ENCODE peak calls at places on chromosomes 4 and X, in four cellular contexts. T is fibroblast of pulmonary artery, E is heart left ventricle, O is epithelial cell of esophagus. L is an unnamed sample.

GRCh38 chr4:94623507-94623906 is 134.2 kb upstream of the BMPR1B start:
- DNase-seq in T (no peak), E (no peak), O (no peak), L (no peak)

GRCh38 chr4:38306482-38307071 is 346.4 kb downstream of the PTTG2 start:
- DNase-seq in T (no peak), E (no peak), O (no peak), L (no peak)

GRCh38 chrX:119488749-119489148 is 20.5 kb downstream of the SLC25A5 start:
- DNase-seq in T (peak), E (peak), O (peak), L (no peak)

GRCh38 chr4:83905952-83906351 is 370.0 kb downstream of the GPAT3 start:
- DNase-seq in T (no peak), E (no peak), O (no peak), L (no peak)

GRCh38 chrX:154411981-154412340 is 622 bp downstream of the TAFAZZIN start:
- DNase-seq in T (peak), E (peak), O (peak), L (no peak)

GRCh38 chr4:88575222-88575621 is 17.1 kb upstream of the HERC3 start:
- DNase-seq in T (no peak), E (no peak), O (no peak), L (no peak)

GRCh38 chr4:3406021-3406420 is 35.7 kb upstream of the HGFAC start:
- DNase-seq in T (no peak), E (no peak), O (no peak), L (no peak)

GRCh38 chr4:41181037-41181436 is 33.3 kb downstream of the APBB2 start:
- DNase-seq in T (no peak), E (no peak), O (no peak), L (no peak)

GRCh38 chr4:133997440-133997839 is 204.1 kb downstream of the PABPC4L start:
- DNase-seq in T (peak), E (no peak), O (no peak), L (no peak)

GRCh38 chrX:45771114-45771513 is 570.4 kb upstream of the DIPK2B start:
- DNase-seq in T (peak), E (no peak), O (peak), L (peak)

GRCh38 chrX:38236901-38237615 is 16.4 kb upstream of the SRPX start:
- DNase-seq in T (no peak), E (no peak), O (no peak), L (no peak)

DNA sequence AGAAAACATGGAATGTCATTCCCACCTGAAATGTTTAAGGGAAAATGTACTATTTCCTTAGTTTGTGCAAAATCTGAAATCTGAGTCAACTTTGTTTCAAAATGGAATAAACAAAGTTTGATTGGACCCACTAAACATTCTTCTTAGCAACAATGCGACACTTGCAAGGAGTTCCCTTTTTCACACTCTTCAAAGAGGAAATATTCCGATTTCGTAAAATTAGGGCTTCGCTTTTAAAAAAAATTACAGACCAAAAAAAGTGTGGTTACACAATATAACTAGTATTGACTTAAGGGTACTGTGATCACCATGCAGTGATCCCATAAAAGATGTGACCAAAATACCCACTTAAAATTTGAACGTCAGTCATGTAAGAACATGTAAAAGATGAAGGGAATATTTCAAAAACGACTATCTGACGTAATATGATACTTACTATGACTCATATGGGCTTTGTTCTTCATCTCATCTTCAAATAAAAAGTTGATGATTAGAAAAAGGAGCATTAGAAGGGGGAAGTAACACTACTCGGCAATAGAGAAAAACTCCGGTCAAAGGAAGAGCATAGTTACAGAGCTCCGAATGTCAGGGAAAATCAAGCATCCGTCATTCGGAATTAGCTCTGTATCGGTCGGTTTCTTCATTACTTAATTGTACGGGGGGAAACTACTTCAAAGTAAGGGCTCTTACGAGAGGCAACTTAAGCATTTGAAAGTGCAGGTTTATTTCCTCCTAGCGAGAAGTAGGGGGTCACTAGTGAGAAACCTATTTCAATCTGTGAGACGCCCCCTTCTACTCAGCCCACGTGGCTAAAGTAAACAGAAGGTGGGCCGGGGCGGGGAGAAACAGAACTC is 1.4 kb upstream of the TET2 start:
- DNase-seq in T (no peak), E (no peak), O (peak), L (peak)
- H3K4me3 ChIP-seq in T (peak), E (peak), O (peak), L (peak)

GRCh38 chrX:49188468-49189076 is 2.4 kb upstream of the PRICKLE3 start:
- DNase-seq in T (no peak), E (no peak), O (no peak), L (no peak)

GRCh38 chrX:49192722-49193328 is 6.7 kb upstream of the PRICKLE3 start:
- DNase-seq in T (peak), E (no peak), O (peak), L (peak)

GRCh38 chrX:49190783-49191032 is 4.5 kb upstream of the PRICKLE3 start:
- DNase-seq in T (no peak), E (no peak), O (no peak), L (no peak)

GRCh38 chrX:49193542-49193964 is 6.4 kb downstream of the SYP start:
- DNase-seq in T (peak), E (no peak), O (no peak), L (no peak)

DNA sequence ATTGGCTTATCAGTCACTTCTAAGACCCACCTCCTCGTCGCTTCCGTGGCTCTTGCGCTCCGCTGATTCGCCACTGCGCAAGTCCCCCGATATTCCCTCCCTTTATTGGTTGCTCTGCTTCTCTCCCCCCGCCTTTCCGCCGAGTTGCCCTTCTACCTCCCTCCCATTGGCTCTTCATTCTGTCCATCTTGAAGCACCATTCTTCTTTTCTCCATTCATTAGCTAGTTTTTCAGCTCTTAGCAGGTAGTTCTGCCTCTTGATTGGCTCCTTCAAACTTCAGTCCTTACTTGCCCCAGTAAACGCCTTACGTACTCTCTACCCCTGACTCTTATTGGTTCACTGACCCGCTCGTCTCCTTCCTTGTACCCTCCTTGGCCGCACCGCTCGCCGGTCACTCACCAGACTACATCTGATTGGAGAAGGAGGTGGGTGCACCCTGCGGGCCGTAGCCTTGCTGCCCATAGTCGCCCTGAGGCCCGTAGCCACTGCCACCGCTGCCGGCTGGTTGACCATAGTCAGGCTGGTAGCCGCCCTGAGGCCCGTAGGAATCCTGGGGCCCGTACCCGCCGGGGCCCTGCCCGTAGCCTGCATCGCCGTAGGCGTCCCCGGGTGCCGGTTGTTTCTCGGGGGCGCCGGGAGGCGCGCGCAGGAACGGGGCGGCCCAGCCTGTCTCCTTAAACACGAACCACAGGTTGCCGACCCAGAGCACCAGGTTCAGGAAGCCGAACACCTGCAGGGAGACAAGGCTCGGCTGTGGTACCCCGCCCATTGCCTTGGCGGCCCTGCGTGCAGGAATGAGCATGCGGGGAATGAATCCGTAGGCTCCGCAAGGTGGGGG is 5.1 kb upstream of the PRICKLE3 start:
- DNase-seq in T (peak), E (peak), O (peak), L (peak)
- H3K4me3 ChIP-seq in T (peak), E (peak), O (peak), L (peak)

DNA sequence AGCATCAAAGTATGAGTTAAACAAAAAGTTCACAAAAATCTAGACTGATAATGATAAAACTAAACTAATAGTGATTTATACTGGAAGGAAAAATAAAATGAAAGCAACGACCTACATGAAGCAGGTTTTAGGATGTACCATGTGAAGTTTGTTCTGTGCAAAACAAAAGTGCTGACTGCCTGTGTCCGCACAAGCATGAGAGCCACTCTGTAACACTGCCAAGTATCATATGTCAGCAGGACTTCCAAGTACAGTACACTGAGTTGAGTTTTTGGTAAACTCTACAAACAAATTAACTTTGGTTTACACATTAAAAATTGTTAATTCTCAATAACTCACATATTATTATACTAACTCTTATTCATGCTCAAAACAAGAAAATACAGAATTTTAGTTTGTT is 459.0 kb downstream of the PDGFC start:
- DNase-seq in T (peak), E (no peak), O (peak), L (peak)
- H3K4me3 ChIP-seq in T (no peak), E (no peak), O (no peak), L (no peak)

DNA sequence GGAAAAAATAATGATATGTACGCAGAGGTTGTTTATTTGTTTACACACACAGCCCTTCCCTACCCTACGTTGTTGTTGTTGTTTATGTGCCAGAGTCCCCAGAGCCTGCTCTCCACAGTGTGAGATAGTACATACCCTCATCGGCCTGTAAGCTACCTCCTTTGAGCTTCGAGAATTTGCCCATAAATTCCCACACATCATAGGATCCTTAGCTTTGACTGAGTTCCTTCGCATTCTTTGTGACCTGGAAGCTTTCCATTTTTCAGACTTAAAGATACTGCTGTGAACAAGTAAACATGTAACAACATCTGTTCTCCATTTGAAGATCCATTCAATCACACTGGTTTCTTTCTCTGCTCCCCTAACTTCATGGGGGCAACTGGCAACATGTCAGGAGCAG is 114.4 kb downstream of the IRF2 start:
- DNase-seq in T (no peak), E (no peak), O (no peak), L (no peak)
- H3K4me3 ChIP-seq in T (no peak), E (no peak), O (no peak), L (no peak)

GRCh38 chr4:154807042-154807630 is 26.1 kb downstream of the RBM46 start:
- DNase-seq in T (peak), E (no peak), O (peak), L (peak)
- H3K4me3 ChIP-seq in T (peak), E (no peak), O (no peak), L (no peak)

GRCh38 chr4:162782096-162782777 is 384.5 kb downstream of the NAF1 start:
- DNase-seq in T (no peak), E (no peak), O (no peak), L (no peak)

GRCh38 chr4:162787120-162787519 is 379.6 kb downstream of the NAF1 start:
- DNase-seq in T (no peak), E (no peak), O (no peak), L (no peak)

DNA sequence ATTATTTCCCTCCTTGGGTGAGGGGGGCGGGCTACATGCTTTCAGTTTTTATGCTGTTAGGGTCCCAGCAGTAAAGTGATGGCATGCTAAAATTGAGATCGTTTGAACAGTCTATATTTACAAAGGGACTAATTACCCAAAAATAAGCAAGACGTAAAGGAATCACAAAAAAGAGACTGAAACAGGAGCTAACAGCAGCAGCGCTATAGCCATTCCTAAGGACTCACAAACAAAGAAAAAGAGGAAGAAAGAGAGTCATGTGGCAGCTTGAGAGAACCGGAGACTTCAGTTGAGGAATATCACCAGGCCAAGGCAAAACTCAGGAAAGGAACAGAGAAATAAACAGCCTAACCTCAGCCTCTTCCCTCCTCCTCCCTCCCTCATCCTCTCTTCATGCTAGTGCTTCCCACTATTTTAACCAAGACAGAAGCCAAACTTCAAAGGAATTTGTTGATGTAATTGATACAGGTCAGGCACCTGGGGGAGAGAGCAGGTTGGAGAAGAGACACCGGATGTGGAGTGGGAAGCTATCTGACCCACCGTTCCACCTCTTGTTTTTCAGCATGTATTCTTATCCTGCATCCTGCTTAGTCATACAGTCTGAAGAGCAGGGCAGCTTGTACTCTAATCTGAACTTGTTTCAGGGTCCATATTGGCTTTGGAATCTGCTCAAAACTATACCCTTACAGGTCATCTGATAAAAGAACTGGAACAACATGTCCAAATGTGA is 383.7 kb downstream of the NAF1 start:
- DNase-seq in T (no peak), E (no peak), O (no peak), L (peak)
- H3K4me3 ChIP-seq in T (no peak), E (no peak), O (no peak), L (no peak)